ENCODE peak calls at places on chromosomes 11 and 22, in five cellular contexts. R is left ventricle myocardium inferior, M is cardiac muscle cell, T is GM23338, L is hepatocyte. Z is an unnamed sample.
A peak's percentile ranks its signal among the peaks of the same experiment; 100 is the strongest.

GRCh38 chr22:25159028-25159427 is 40.6 kb upstream of the CRYBB3 start:
- DNase-seq in R (no peak), M (peak; percentile 14), T (no peak), L (no peak), Z (no peak)

GRCh38 chr11:102470257-102470656 is 17.7 kb upstream of the TMEM123 start:
- DNase-seq in R (no peak), M (no peak), T (no peak), L (no peak), Z (no peak)

GRCh38 chr11:119780264-119780953 is 51.4 kb upstream of the NECTIN1 start:
- DNase-seq in R (no peak), M (peak; percentile 22), T (no peak), L (no peak), Z (no peak)

GRCh38 chr22:27554841-27555456 is 246.6 kb downstream of the MN1 start:
- DNase-seq in R (no peak), M (no peak), T (no peak), L (no peak), Z (no peak)

GRCh38 chr11:77019976-77020591 is 14.1 kb upstream of the B3GNT6 start:
- DNase-seq in R (no peak), M (peak; percentile 32), T (no peak), L (peak; percentile 24), Z (no peak)

GRCh38 chr11:66891849-66892660 is 35.2 kb downstream of the LRFN4 start:
- DNase-seq in R (no peak), M (peak; percentile 85), T (peak; percentile 40), L (peak; percentile 82), Z (peak; percentile 39)

GRCh38 chr22:37148031-37148651 is 1.6 kb downstream of the IL2RB start:
- DNase-seq in R (no peak), M (no peak), T (no peak), L (no peak), Z (no peak)

GRCh38 chr11:86782781-86783180 is 17.6 kb upstream of the PRSS23 start:
- DNase-seq in R (no peak), M (no peak), T (no peak), L (peak; percentile 37), Z (no peak)

GRCh38 chr11:91608662-91609061 is 616.0 kb upstream of the FAT3 start:
- DNase-seq in R (no peak), M (no peak), T (no peak), L (no peak), Z (no peak)

GRCh38 chr11:79314906-79315689 is 125.7 kb downstream of the TENM4 start:
- DNase-seq in R (no peak), M (peak; percentile 30), T (peak; percentile 82), L (peak; percentile 50), Z (peak; percentile 65)

GRCh38 chr11:14065153-14065552 is 102.6 kb downstream of the SPON1 start:
- DNase-seq in R (no peak), M (no peak), T (no peak), L (no peak), Z (no peak)

GRCh38 chr11:111878385-111878765 is 590 bp downstream of the FDXACB1 start:
- DNase-seq in R (no peak), M (peak; percentile 35), T (peak; percentile 39), L (peak; percentile 43), Z (no peak)

GRCh38 chr11:18144243-18144642 is 11.9 kb downstream of the MRGPRX3 start:
- DNase-seq in R (no peak), M (no peak), T (no peak), L (no peak), Z (no peak)

GRCh38 chr11:69055598-69056516 is 7.1 kb downstream of the TPCN2 start:
- DNase-seq in R (peak; percentile 60), M (no peak), T (no peak), L (no peak), Z (no peak)

GRCh38 chr11:63985812-63986155 is 454 bp upstream of the OTUB1 start:
- DNase-seq in R (no peak), M (no peak), T (peak; percentile 66), L (no peak), Z (peak; percentile 81)

GRCh38 chr11:129319201-129319600 is 56.4 kb upstream of the BARX2 start:
- DNase-seq in R (no peak), M (no peak), T (no peak), L (no peak), Z (no peak)

GRCh38 chr11:129319751-129320150 is 55.9 kb upstream of the BARX2 start:
- DNase-seq in R (no peak), M (no peak), T (no peak), L (no peak), Z (no peak)

GRCh38 chr11:129316781-129317180 is 58.9 kb upstream of the BARX2 start:
- DNase-seq in R (no peak), M (no peak), T (no peak), L (no peak), Z (no peak)

GRCh38 chr11:129315781-129316579 is 59.7 kb upstream of the BARX2 start:
- DNase-seq in R (no peak), M (no peak), T (peak; percentile 62), L (peak; percentile 58), Z (peak; percentile 52)

DNA sequence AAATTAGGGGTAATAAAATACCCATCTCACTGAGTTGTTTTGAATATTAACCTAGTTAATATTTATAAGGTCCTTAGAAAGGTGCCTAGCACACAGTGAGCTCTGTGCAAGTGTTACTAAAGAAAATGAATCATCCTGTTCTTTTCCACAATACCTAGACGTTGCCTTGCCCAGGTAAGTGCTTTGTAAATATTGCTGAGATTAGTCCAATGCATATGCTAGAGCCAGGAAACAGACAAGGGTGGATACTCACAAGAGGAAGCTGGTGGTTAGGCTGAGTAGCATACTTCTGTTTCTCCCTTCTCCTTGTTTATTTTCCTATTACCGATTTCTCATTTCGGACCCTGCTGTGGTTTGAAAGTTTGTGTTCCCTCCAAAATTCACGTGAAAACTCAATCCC is 58.1 kb upstream of the BARX2 start:
- DNase-seq in R (no peak), M (no peak), T (no peak), L (peak; percentile 42), Z (no peak)
- H3K36me3 ChIP-seq in R (no peaks in the 10 kb centered on the region), M (no peaks in the 10 kb centered on the region), T (no peaks in the 10 kb centered on the region), L (no peaks in the 10 kb centered on the region), Z (no peaks in the 10 kb centered on the region)

GRCh38 chr11:3040881-3041280 is 16.3 kb downstream of the CARS1 start:
- DNase-seq in R (no peak), M (no peak), T (no peak), L (no peak), Z (no peak)

GRCh38 chr11:3036419-3036818 is 20.8 kb downstream of the CARS1 start:
- DNase-seq in R (no peak), M (no peak), T (no peak), L (no peak), Z (no peak)

GRCh38 chr11:3037041-3037944 is 19.9 kb downstream of the CARS1 start:
- DNase-seq in R (peak; percentile 80), M (peak; percentile 76), T (peak; percentile 96), L (peak; percentile 91), Z (peak; percentile 92)

GRCh38 chr11:3035333-3035732 is 21.9 kb downstream of the CARS1 start:
- DNase-seq in R (no peak), M (no peak), T (no peak), L (no peak), Z (no peak)

GRCh38 chr11:3037945-3038271 is 19.3 kb downstream of the CARS1 start:
- DNase-seq in R (no peak), M (no peak), T (no peak), L (no peak), Z (no peak)
- H3K36me3 ChIP-seq in R (peaks cover 69% of the 10 kb centered on the region), M (peaks cover 19% of the 10 kb centered on the region), T (peaks cover 73% of the 10 kb centered on the region), L (no peaks in the 10 kb centered on the region), Z (peaks cover 51% of the 10 kb centered on the region)

GRCh38 chr11:123062892-123063395 is 1.0 kb upstream of the HSPA8 start:
- DNase-seq in R (no peak), M (peak; percentile 71), T (peak; percentile 64), L (no peak), Z (no peak)

GRCh38 chr11:123062158-123062891 is 389 bp upstream of the HSPA8 start:
- DNase-seq in R (peak; percentile 99), M (peak; percentile 100), T (peak; percentile 99), L (peak; percentile 99), Z (peak; percentile 96)

GRCh38 chr11:123057604-123058305 is 4.2 kb downstream of the HSPA8 start:
- DNase-seq in R (no peak), M (no peak), T (no peak), L (no peak), Z (no peak)

GRCh38 chr11:123061403-123062157 is at the start of gene HSPA8:
- DNase-seq in R (peak; percentile 64), M (peak; percentile 74), T (peak; percentile 38), L (peak; percentile 71), Z (no peak)

DNA sequence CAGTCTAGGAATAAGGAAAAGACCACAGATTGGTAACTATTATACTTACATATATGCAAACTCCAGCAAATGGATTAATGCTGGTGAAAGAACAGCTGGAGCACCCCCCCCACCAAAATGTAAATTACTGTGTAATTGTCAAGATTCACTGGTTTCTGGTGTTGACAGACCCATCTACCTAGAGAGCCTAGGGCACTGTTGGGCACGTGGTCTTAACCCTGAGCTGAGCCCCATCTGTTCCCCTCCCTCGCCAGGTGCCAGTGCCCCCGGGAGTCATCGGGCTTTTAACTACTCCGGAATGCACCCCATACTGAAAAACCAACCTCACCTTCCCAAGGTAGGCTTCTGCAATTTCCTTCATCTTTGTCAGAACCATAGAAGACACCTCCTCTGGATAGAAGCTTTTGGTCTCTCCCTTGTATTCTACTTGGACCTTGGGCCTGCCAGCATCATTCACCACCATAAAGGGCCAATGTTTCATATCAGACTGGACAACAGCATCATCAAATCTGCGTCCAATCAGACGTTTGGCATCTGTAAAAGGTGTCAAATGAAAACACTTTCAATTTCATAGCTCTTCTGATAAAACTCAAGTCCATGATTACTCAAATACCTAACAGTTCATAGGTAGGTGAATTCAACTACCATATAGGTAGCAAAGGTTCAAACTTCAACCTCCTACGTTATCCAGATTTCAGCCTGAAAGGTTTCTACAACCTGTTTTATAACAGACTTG is 1.5 kb downstream of the HSPA8 start:
- DNase-seq in R (no peak), M (no peak), T (no peak), L (no peak), Z (no peak)
- H3K36me3 ChIP-seq in R (peaks cover 60% of the 10 kb centered on the region), M (peaks cover 50% of the 10 kb centered on the region), T (peaks cover 57% of the 10 kb centered on the region), L (no peaks in the 10 kb centered on the region), Z (peaks cover 48% of the 10 kb centered on the region)

GRCh38 chr11:62133328-62134065 is 9.7 kb downstream of the INCENP start:
- DNase-seq in R (no peak), M (no peak), T (no peak), L (no peak), Z (peak; percentile 26)
- H3K36me3 ChIP-seq in R (peaks cover 35% of the 10 kb centered on the region), M (peaks cover 18% of the 10 kb centered on the region), T (peaks cover 6% of the 10 kb centered on the region), L (no peaks in the 10 kb centered on the region), Z (peaks cover 32% of the 10 kb centered on the region)

DNA sequence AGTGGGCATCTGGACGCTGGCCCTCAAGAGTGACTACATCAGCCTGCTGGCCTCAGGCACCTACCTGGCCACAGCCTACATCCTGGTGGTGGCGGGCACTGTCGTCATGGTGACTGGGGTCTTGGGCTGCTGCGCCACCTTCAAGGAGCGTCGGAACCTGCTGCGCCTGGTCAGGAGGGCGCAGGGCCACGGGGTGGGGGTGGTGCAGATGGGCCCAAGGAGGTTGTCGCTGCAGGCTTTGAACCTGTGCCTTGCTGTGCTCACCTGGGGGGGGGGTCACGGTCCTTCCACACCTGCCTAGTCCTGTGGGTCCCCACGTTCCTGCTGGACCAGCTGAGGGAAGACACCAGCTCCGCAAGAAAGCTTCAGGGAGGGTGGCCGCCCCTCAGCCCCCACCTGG is 3.5 kb downstream of the CD151 start:
- DNase-seq in R (no peak), M (no peak), T (no peak), L (no peak), Z (no peak)
- H3K36me3 ChIP-seq in R (peaks cover 50% of the 10 kb centered on the region), M (peaks cover 33% of the 10 kb centered on the region), T (peaks cover 6% of the 10 kb centered on the region), L (no peaks in the 10 kb centered on the region), Z (peaks cover 16% of the 10 kb centered on the region)